ENCODE peak calls at places on chromosomes 5 and 9, in seven cellular contexts. W, N, V, G, Y, X and U are unnamed samples.

GRCh38 chr5:59123595-59124561 is 541.0 kb downstream of the RAB3C start:
- DNase-seq in G (no peak), V (no peak), W (no peak), N (no peak), Y (no peak), X (no peak), U (no peak)

GRCh38 chr9:130845901-130846381 is 10.9 kb downstream of the ABL1 start:
- DNase-seq in X (no peak), G (no peak), N (peak), W (no peak), V (peak), Y (no peak), U (peak)

GRCh38 chr9:126169736-126170135 is 156.9 kb upstream of the MVB12B start:
- DNase-seq in V (no peak), X (no peak), W (no peak), N (no peak), G (no peak), Y (no peak), U (no peak)

GRCh38 chr5:131221888-131222287 is 42.0 kb upstream of the CDC42SE2 start:
- DNase-seq in N (peak), W (no peak), X (no peak), V (no peak), Y (no peak), G (no peak), U (peak)

GRCh38 chr9:131272212-131272611 is 4.1 kb downstream of the FAM78A start:
- DNase-seq in V (no peak), X (no peak), G (no peak), N (no peak), W (no peak), Y (no peak), U (no peak)

GRCh38 chr9:16515879-16516289 is 354.6 kb downstream of the BNC2 start:
- DNase-seq in N (peak), G (no peak), V (peak), W (no peak), X (no peak), Y (no peak), U (peak)

GRCh38 chr5:51159164-51159563 is 224.1 kb upstream of the ISL1 start:
- DNase-seq in G (no peak), X (no peak), N (no peak), V (no peak), Y (no peak), W (no peak), U (no peak)

GRCh38 chr5:167565555-167565954 is 725.9 kb upstream of the WWC1 start:
- DNase-seq in N (peak), G (peak), V (no peak), W (no peak), X (no peak), Y (no peak), U (peak)

GRCh38 chr5:74762599-74762998 is 4.3 kb downstream of the GFM2 start:
- DNase-seq in Y (peak), W (no peak), G (peak), V (no peak), N (peak), X (no peak), U (peak)

GRCh38 chr5:35246411-35246810 is 16.1 kb upstream of the PRLR start:
- DNase-seq in Y (no peak), V (peak), N (no peak), G (no peak), W (no peak), X (no peak), U (no peak)

GRCh38 chr5:151534345-151534744 is 56.8 kb downstream of the FAT2 start:
- DNase-seq in W (no peak), G (no peak), V (no peak), Y (no peak), X (no peak), N (no peak), U (no peak)

GRCh38 chr5:122078116-122078865 is at the start of gene LOX:
- DNase-seq in N (peak), Y (no peak), X (no peak), W (peak), V (peak), G (peak), U (peak)

GRCh38 chr5:172283862-172284274 is 304 bp upstream of the UBTD2 start:
- DNase-seq in W (peak), G (peak), N (peak), Y (peak), X (peak), V (peak), U (peak)

GRCh38 chr5:37725185-37725584 is 114.7 kb downstream of the GDNF start:
- DNase-seq in W (no peak), X (no peak), N (no peak), G (no peak), Y (no peak), V (no peak), U (no peak)

GRCh38 chr5:148168246-148168645 is at the start of gene SPINK14:
- DNase-seq in X (no peak), N (no peak), V (no peak), G (no peak), Y (no peak), W (no peak), U (no peak)

GRCh38 chr5:135195267-135195603 is 161.2 kb upstream of the PITX1 start:
- DNase-seq in G (no peak), X (no peak), Y (no peak), W (no peak), N (peak), V (no peak), U (peak)